ENCODE peak calls at places on chromosomes 13 and 19, in seven cellular contexts. Q, T, Y, I, R, X and C are unnamed samples.

GRCh38 chr19:38705197-38706019 is 38.9 kb downstream of the CAPN12 start:
- DNase-seq in Q (no peak), T (no peak), Y (no peak), I (no peak), R (no peak), X (no peak), C (no peak)

GRCh38 chr19:7211191-7211988 is 82.8 kb downstream of the INSR start:
- DNase-seq in Q (no peak), T (no peak), Y (no peak), I (no peak), R (no peak), X (peak; percentile 94), C (no peak)

GRCh38 chr19:41521860-41522555 is 54.0 kb upstream of the CEACAM21 start:
- DNase-seq in Q (peak; percentile 17), T (no peak), Y (peak; percentile 51), I (no peak), R (no peak), X (no peak), C (no peak)

GRCh38 chr19:51450730-51451307 is 7.4 kb downstream of the SIGLEC8 start:
- DNase-seq in Q (no peak), T (no peak), Y (no peak), I (peak; percentile 12), R (no peak), X (no peak), C (no peak)

GRCh38 chr13:67147257-67148218 is 82.6 kb downstream of the PCDH9 start:
- DNase-seq in Q (peak; percentile 11), T (no peak), Y (no peak), I (no peak), R (peak; percentile 18), X (no peak), C (peak; percentile 9)

GRCh38 chr13:102839462-102839861 is 6.4 kb upstream of the ERCC5 start:
- DNase-seq in Q (no peak), T (no peak), Y (no peak), I (no peak), R (no peak), X (no peak), C (no peak)

GRCh38 chr19:43525836-43526771 is 897 bp downstream of the ETHE1 start:
- DNase-seq in Q (peak; percentile 45), T (peak; percentile 54), Y (peak; percentile 54), I (no peak), R (no peak), X (peak; percentile 44), C (no peak)

GRCh38 chr13:46893820-46894533 is 2.9 kb downstream of the HTR2A start:
- DNase-seq in Q (peak; percentile 90), T (peak; percentile 35), Y (peak; percentile 88), I (peak; percentile 84), R (no peak), X (peak; percentile 58), C (peak; percentile 4)

GRCh38 chr19:23822735-23823134 is 64.0 kb upstream of the ZNF681 start:
- DNase-seq in Q (no peak), T (no peak), Y (no peak), I (no peak), R (no peak), X (no peak), C (no peak)

GRCh38 chr19:53294786-53295441 is 27.4 kb upstream of the VN1R4 start:
- DNase-seq in Q (peak; percentile 29), T (no peak), Y (no peak), I (no peak), R (no peak), X (no peak), C (no peak)

GRCh38 chr19:16014923-16015804 is 61.1 kb upstream of the TPM4 start:
- DNase-seq in Q (no peak), T (no peak), Y (peak; percentile 4), I (no peak), R (no peak), X (no peak), C (no peak)

GRCh38 chr19:8085606-8086464 is 33.3 kb downstream of the CCL25 start:
- DNase-seq in Q (peak; percentile 44), T (peak; percentile 83), Y (no peak), I (no peak), R (no peak), X (no peak), C (no peak)

GRCh38 chr19:39874404-39874803 is 28.2 kb upstream of the FBL start:
- DNase-seq in Q (no peak), T (no peak), Y (no peak), I (no peak), R (no peak), X (no peak), C (no peak)

GRCh38 chr13:74678308-74678958 is 544.2 kb upstream of the KLF12 start:
- DNase-seq in Q (no peak), T (no peak), Y (no peak), I (no peak), R (no peak), X (no peak), C (no peak)

GRCh38 chr13:72970956-72971355 is 87.8 kb upstream of the KLF5 start:
- DNase-seq in Q (no peak), T (no peak), Y (no peak), I (no peak), R (no peak), X (no peak), C (no peak)

GRCh38 chr13:48682452-48682851 is 28.7 kb downstream of the CYSLTR2 start:
- DNase-seq in Q (no peak), T (no peak), Y (no peak), I (no peak), R (no peak), X (no peak), C (no peak)

GRCh38 chr19:11067356-11068113 is 21.7 kb upstream of the LDLR start:
- DNase-seq in Q (no peak), T (no peak), Y (no peak), I (no peak), R (no peak), X (no peak), C (no peak)

GRCh38 chr13:36981156-36981743 is 17.9 kb downstream of the ALG5 start:
- DNase-seq in Q (peak; percentile 46), T (no peak), Y (peak; percentile 50), I (no peak), R (peak; percentile 36), X (no peak), C (no peak)

GRCh38 chr19:11769995-11770394 is 3.2 kb downstream of the ZNF441 start:
- DNase-seq in Q (no peak), T (no peak), Y (no peak), I (no peak), R (no peak), X (no peak), C (no peak)

GRCh38 chr13:45541806-45542205 is 73.7 kb downstream of the ERICH6B start:
- DNase-seq in Q (no peak), T (no peak), Y (no peak), I (no peak), R (no peak), X (no peak), C (no peak)

GRCh38 chr13:22061371-22061805 is 390.5 kb downstream of the FGF9 start:
- DNase-seq in Q (no peak), T (no peak), Y (no peak), I (no peak), R (no peak), X (no peak), C (no peak)

GRCh38 chr13:95898256-95898655 is 154.9 kb downstream of the UGGT2 start:
- DNase-seq in Q (no peak), T (no peak), Y (no peak), I (no peak), R (no peak), X (no peak), C (no peak)

GRCh38 chr13:95893861-95894260 is 159.3 kb downstream of the UGGT2 start:
- DNase-seq in Q (peak; percentile 7), T (no peak), Y (no peak), I (no peak), R (no peak), X (no peak), C (no peak)

GRCh38 chr13:95896302-95896701 is 156.9 kb downstream of the UGGT2 start:
- DNase-seq in Q (no peak), T (no peak), Y (no peak), I (no peak), R (no peak), X (no peak), C (no peak)
- TF ChIP-seq CTCF in Q (no peak), T (no peak), Y (no peak), I (no peak), R (no peak), X (no peak), C (no peak)

DNA sequence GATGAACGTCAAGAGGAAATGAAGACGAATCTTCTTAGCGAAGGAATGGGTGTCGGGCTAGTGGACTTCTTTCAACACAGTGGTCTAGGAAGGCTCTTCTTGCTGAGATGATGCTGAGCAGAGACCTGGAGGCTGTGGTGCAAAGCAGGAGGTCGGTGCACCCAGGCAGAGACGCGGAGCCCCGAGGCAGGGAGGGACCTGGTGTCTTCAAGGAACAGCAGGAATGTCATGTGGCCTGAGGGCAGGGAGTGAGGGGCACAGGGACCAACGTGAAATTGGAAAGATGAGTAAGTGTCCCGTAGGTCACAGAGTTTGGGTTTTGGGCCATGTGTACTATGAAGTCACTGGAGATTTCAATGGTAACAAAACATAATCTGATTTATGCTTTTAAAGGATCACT is 11.4 kb upstream of the CDC42EP5 start:
- DNase-seq in Q (no peak), T (no peak), Y (no peak), I (peak; percentile 40), R (no peak), X (no peak), C (no peak)
- H3K4me3 ChIP-seq in Q (no peak overlapping the region), T (no peak overlapping the region), Y (no peak overlapping the region), I (no peak overlapping the region), R (no peak overlapping the region), X (no peak overlapping the region), C (no peak overlapping the region)

GRCh38 chr13:113062691-113063090 is 42.9 kb upstream of the F7 start:
- DNase-seq in Q (no peak), T (no peak), Y (no peak), I (no peak), R (no peak), X (no peak), C (no peak)
- H3K27me3 ChIP-seq in Q (no peaks in the 10 kb centered on the region), T (no peaks in the 10 kb centered on the region), Y (no peaks in the 10 kb centered on the region), I (no peaks in the 10 kb centered on the region), R (no peaks in the 10 kb centered on the region), X (no peaks in the 10 kb centered on the region), C (no peaks in the 10 kb centered on the region)

GRCh38 chr19:45584332-45585157 is at the start of gene OPA3:
- DNase-seq in Q (peak; percentile 100), T (peak; percentile 100), Y (peak; percentile 95), I (peak; percentile 100), R (peak; percentile 99), X (peak; percentile 100), C (peak; percentile 99)
- TF ChIP-seq CTCF in Q (peak; percentile 59), T (peak; percentile 15), Y (no peak), I (no peak), R (no peak), X (no peak), C (no peak)